ENCODE peak calls at places on chromosomes 3 and 15, in nine cellular contexts. A, H, X, F, Q, G, W, Y and J are unnamed samples.

GRCh38 chr3:13623101-13623654 is 74.3 kb downstream of the FBLN2 start:
- DNase-seq in Q (no peak), W (no peak), F (no peak), G (no peak), H (peak), X (no peak), Y (no peak), A (no peak), J (no peak)

GRCh38 chr3:78351338-78351737 is 1311.4 kb downstream of the ROBO2 start:
- DNase-seq in A (no peak), Q (no peak), X (no peak), F (no peak), H (no peak), G (no peak), Y (no peak), W (no peak), J (no peak)

GRCh38 chr15:45048784-45049631 is 26.0 kb downstream of the SORD start:
- DNase-seq in Y (no peak), H (peak), A (no peak), F (no peak), Q (no peak), G (no peak), X (no peak), W (no peak), J (no peak)

GRCh38 chr15:67196672-67197363 is 57.6 kb downstream of the AAGAB start:
- DNase-seq in G (peak), F (peak), X (peak), W (no peak), Q (no peak), A (no peak), H (no peak), Y (no peak), J (no peak)

GRCh38 chr3:129650256-129650872 is 43.9 kb upstream of the PLXND1 start:
- DNase-seq in H (peak), X (peak), G (peak), Q (no peak), A (peak), Y (peak), F (peak), W (peak), J (peak)

GRCh38 chr3:97815149-97815917 is 6.5 kb upstream of the CRYBG3 start:
- DNase-seq in X (no peak), W (peak), Q (no peak), F (no peak), Y (no peak), H (no peak), A (no peak), G (no peak), J (peak)

GRCh38 chr15:89015412-89016097 is 72.7 kb upstream of the ABHD2 start:
- DNase-seq in W (no peak), Y (no peak), H (no peak), G (no peak), Q (no peak), F (no peak), A (no peak), X (no peak), J (no peak)

GRCh38 chr3:124117486-124117885 is 125.6 kb upstream of the ROPN1 start:
- DNase-seq in G (peak), Y (no peak), Q (no peak), X (peak), H (peak), F (peak), W (no peak), A (no peak), J (no peak)

GRCh38 chr3:78804251-78805037 is 963.4 kb downstream of the ROBO1 start:
- DNase-seq in A (no peak), F (peak), Q (no peak), H (no peak), Y (no peak), G (no peak), X (no peak), W (no peak), J (no peak)

GRCh38 chr15:62021991-62022600 is 38.2 kb downstream of the VPS13C start:
- DNase-seq in Q (no peak), H (no peak), G (no peak), A (no peak), W (no peak), Y (no peak), X (no peak), F (no peak), J (no peak)

GRCh38 chr3:190435618-190436017 is 14.1 kb downstream of the TMEM207 start:
- DNase-seq in F (no peak), G (no peak), W (no peak), A (no peak), Q (no peak), H (no peak), Y (no peak), X (no peak), J (no peak)

GRCh38 chr3:58006661-58007060 is 1.6 kb upstream of the FLNB start:
- DNase-seq in F (no peak), G (no peak), A (no peak), W (no peak), Q (no peak), H (no peak), X (no peak), Y (no peak), J (no peak)

GRCh38 chr15:49145651-49146609 is 9.5 kb downstream of the COPS2 start:
- DNase-seq in G (peak), Y (no peak), H (peak), W (no peak), F (peak), Q (no peak), A (peak), X (no peak), J (peak)

GRCh38 chr3:76024640-76025039 is 239.3 kb upstream of the ZNF717 start:
- DNase-seq in F (peak), Q (no peak), X (no peak), W (no peak), Y (no peak), H (no peak), A (no peak), G (no peak), J (no peak)

GRCh38 chr3:13234155-13234505 is 160.9 kb upstream of the IQSEC1 start:
- DNase-seq in X (no peak), Q (no peak), A (no peak), H (no peak), G (no peak), Y (no peak), W (no peak), F (no peak), J (no peak)

GRCh38 chr3:134666052-134666451 is 15.2 kb upstream of the KY start:
- DNase-seq in F (no peak), W (no peak), Y (no peak), H (no peak), A (no peak), Q (no peak), G (no peak), X (no peak), J (no peak)

GRCh38 chr3:48397767-48398681 is 26.0 kb downstream of the FBXW12 start:
- DNase-seq in F (peak), X (no peak), Q (no peak), Y (peak), W (no peak), H (no peak), G (no peak), A (no peak), J (no peak)

GRCh38 chr3:155880286-155880685 is 9.8 kb downstream of the GMPS start:
- DNase-seq in Q (no peak), X (no peak), H (no peak), W (no peak), F (no peak), Y (no peak), A (no peak), G (no peak), J (no peak)

GRCh38 chr15:65579762-65580161 is 31.2 kb downstream of the INTS14 start:
- DNase-seq in A (no peak), F (peak), G (no peak), Y (no peak), X (no peak), H (no peak), Q (no peak), W (no peak), J (no peak)

GRCh38 chr15:70875001-70875782 is 17.0 kb downstream of the THAP10 start:
- DNase-seq in W (no peak), G (peak), A (no peak), F (peak), H (no peak), Q (no peak), Y (no peak), X (no peak), J (no peak)

GRCh38 chr3:52311567-52312119 is 4.5 kb upstream of the DNAH1 start:
- DNase-seq in Q (peak), Y (no peak), H (no peak), G (no peak), A (no peak), F (no peak), X (no peak), W (no peak), J (no peak)

GRCh38 chr3:123586966-123587365 is 2.1 kb upstream of the HACD2 start:
- DNase-seq in G (no peak), Q (no peak), X (no peak), W (no peak), F (peak), Y (no peak), A (no peak), H (peak), J (no peak)

GRCh38 chr3:62625278-62625677 is 249.9 kb downstream of the CADPS start:
- DNase-seq in Q (no peak), W (no peak), H (no peak), F (no peak), A (no peak), X (no peak), Y (no peak), G (no peak), J (no peak)

GRCh38 chr3:22045882-22046281 is 294.9 kb upstream of the ZNF385D start:
- DNase-seq in Q (no peak), A (no peak), X (no peak), Y (no peak), H (no peak), G (no peak), W (no peak), F (no peak), J (no peak)

GRCh38 chr3:116339441-116340028 is 105.8 kb downstream of the LSAMP start:
- DNase-seq in G (peak), F (peak), H (peak), Q (no peak), Y (no peak), W (no peak), X (peak), A (no peak), J (no peak)

GRCh38 chr3:129015388-129016105 is 14.4 kb downstream of the EFCC1 start:
- DNase-seq in X (no peak), F (no peak), W (peak), Q (no peak), H (no peak), A (peak), Y (peak), G (no peak), J (peak)

GRCh38 chr3:66472313-66473134 is 28.3 kb downstream of the LRIG1 start:
- DNase-seq in Y (no peak), H (peak), W (peak), Q (no peak), G (no peak), X (peak), F (peak), A (no peak), J (peak)

GRCh38 chr3:150345021-150345538 is 63.0 kb upstream of the TSC22D2 start:
- DNase-seq in H (no peak), A (no peak), X (no peak), F (no peak), Y (no peak), G (no peak), W (no peak), Q (no peak), J (no peak)

GRCh38 chr3:124422805-124423204 is 307.4 kb upstream of the UMPS start:
- DNase-seq in H (no peak), Y (no peak), W (no peak), A (no peak), X (no peak), Q (no peak), G (no peak), F (no peak), J (no peak)

GRCh38 chr3:43207628-43208085 is 78.7 kb upstream of the SNRK start:
- DNase-seq in H (no peak), X (no peak), G (no peak), F (no peak), A (no peak), Q (no peak), W (no peak), Y (no peak), J (no peak)

GRCh38 chr15:40714144-40714543 is 19.2 kb downstream of the RAD51 start:
- DNase-seq in A (no peak), X (no peak), H (no peak), F (no peak), W (no peak), Q (no peak), Y (no peak), G (no peak), J (no peak)

GRCh38 chr15:43469867-43470266 is 23.1 kb downstream of the TP53BP1 start:
- DNase-seq in Y (no peak), H (peak), A (no peak), Q (no peak), X (peak), F (no peak), G (peak), W (no peak), J (no peak)

GRCh38 chr3:142723968-142724681 is at the start of gene TRPC1:
- DNase-seq in X (peak), W (peak), H (peak), Y (peak), G (peak), Q (peak), A (peak), F (peak), J (peak)